ENCODE peak calls at places on chromosome X, in seven cellular contexts. T is HepG2, F is endodermal cell, I is neuronal stem cell, A is H9, P is left ventricle myocardium inferior, E is PC-3. M is an unnamed sample.
A peak's percentile ranks its signal among the peaks of the same experiment; 100 is the strongest.

GRCh38 chrX:17413228-17413627 is 38.2 kb downstream of the NHS start:
- DNase-seq in T (no peak), F (no peak), I (no peak), A (no peak), P (no peak), E (peak; percentile 45), M (peak; percentile 80)

GRCh38 chrX:106170318-106170717 is 2.2 kb downstream of the PWWP3B start:
- DNase-seq in T (no peak), F (no peak), I (no peak), A (no peak), P (no peak), E (peak; percentile 53), M (peak; percentile 29)

GRCh38 chrX:8868070-8868795 is 67.0 kb upstream of the FAM9A start:
- DNase-seq in T (no peak), F (no peak), I (no peak), A (no peak), P (no peak), E (peak; percentile 92), M (peak; percentile 87)

GRCh38 chrX:74231625-74232024 is 72.4 kb upstream of the ZCCHC13 start:
- DNase-seq in T (no peak), F (no peak), I (no peak), A (no peak), P (no peak), E (peak; percentile 77), M (no peak)

GRCh38 chrX:110450050-110450449 is 91.4 kb downstream of the RTL9 start:
- DNase-seq in T (peak; percentile 42), F (peak; percentile 94), I (peak; percentile 69), A (peak; percentile 78), P (peak; percentile 49), E (peak; percentile 81), M (peak; percentile 70)

GRCh38 chrX:22922961-22923360 is 76.8 kb upstream of the DDX53 start:
- DNase-seq in T (no peak), F (no peak), I (no peak), A (no peak), P (no peak), E (peak; percentile 10), M (peak; percentile 66)

GRCh38 chrX:134476284-134476683 is 16.3 kb downstream of the HPRT1 start:
- DNase-seq in T (no peak), F (no peak), I (no peak), A (no peak), P (no peak), E (no peak), M (no peak)

GRCh38 chrX:51144828-51145442 is 187.7 kb upstream of the NUDT10 start:
- DNase-seq in T (peak; percentile 16), F (peak; percentile 83), I (peak; percentile 45), A (peak; percentile 51), P (no peak), E (peak; percentile 48), M (peak; percentile 37)

GRCh38 chrX:133229361-133229760 is 11.2 kb upstream of the TFDP3 start:
- DNase-seq in T (no peak), F (no peak), I (no peak), A (no peak), P (no peak), E (peak; percentile 93), M (no peak)

GRCh38 chrX:107648332-107648731 is 20.0 kb downstream of the PRPS1 start:
- DNase-seq in T (no peak), F (no peak), I (no peak), A (no peak), P (no peak), E (no peak), M (no peak)

GRCh38 chrX:107646736-107647135 is 18.4 kb downstream of the PRPS1 start:
- DNase-seq in T (no peak), F (no peak), I (no peak), A (no peak), P (no peak), E (no peak), M (no peak)
- H3K27ac ChIP-seq in T (no peak overlapping the region), F (no peak overlapping the region), I (no peak overlapping the region), A (no peak overlapping the region), P (no peak overlapping the region), E (no peak overlapping the region), M (no peak overlapping the region)

GRCh38 chrX:101368800-101369199 is 17.2 kb downstream of the BTK start:
- DNase-seq in T (no peak), F (no peak), I (no peak), A (no peak), P (no peak), E (no peak), M (no peak)
- H3K4me1 ChIP-seq in T (no peaks in the 10 kb centered on the region), F (no peaks in the 10 kb centered on the region), I (peaks cover 2% of the 10 kb centered on the region), A (no peaks in the 10 kb centered on the region), P (no peaks in the 10 kb centered on the region), E (no peaks in the 10 kb centered on the region), M (no peaks in the 10 kb centered on the region)

GRCh38 chrX:2710496-2710895 is 19.4 kb downstream of the CD99 start:
- DNase-seq in T (no peak), F (no peak), I (no peak), A (no peak), P (no peak), E (peak; percentile 74), M (peak; percentile 67)

GRCh38 chrX:2708016-2708415 is 16.9 kb downstream of the CD99 start:
- DNase-seq in T (no peak), F (peak; percentile 59), I (no peak), A (no peak), P (no peak), E (peak; percentile 13), M (peak; percentile 39)

GRCh38 chrX:2711441-2711840 is 20.3 kb downstream of the CD99 start:
- DNase-seq in T (no peak), F (no peak), I (no peak), A (no peak), P (no peak), E (no peak), M (no peak)

GRCh38 chrX:2708601-2709200 is 17.6 kb downstream of the CD99 start:
- DNase-seq in T (no peak), F (no peak), I (no peak), A (no peak), P (no peak), E (no peak), M (no peak)

GRCh38 chrX:2710041-2710471 is 19.0 kb downstream of the CD99 start:
- DNase-seq in T (no peak), F (peak; percentile 61), I (no peak), A (no peak), P (no peak), E (peak; percentile 76), M (peak; percentile 95)
- H3K27ac ChIP-seq in T (no peak overlapping the region), F (peak overlapping the region; percentile 85), I (peak overlapping the region; percentile 63), A (no peak overlapping the region), P (peak overlapping the region; percentile 74), E (peak overlapping the region; percentile 94), M (peak overlapping the region; percentile 98)

GRCh38 chrX:131273024-131273423 is 16.1 kb downstream of the IGSF1 start:
- DNase-seq in T (peak; percentile 25), F (no peak), I (no peak), A (no peak), P (no peak), E (no peak), M (no peak)
- H3K4me1 ChIP-seq in T (peaks cover 56% of the 10 kb centered on the region), F (no peaks in the 10 kb centered on the region), I (no peaks in the 10 kb centered on the region), A (peaks cover 13% of the 10 kb centered on the region), P (no peaks in the 10 kb centered on the region), E (no peaks in the 10 kb centered on the region), M (no peaks in the 10 kb centered on the region)